ENCODE peak calls at places on chromosomes 11 and 22, in six cellular contexts. B is effector CD4-positive, alpha-beta T cell; R is astrocyte of the cerebellum; I is psoas muscle; S is iPS-NIHi11; K is AG09309. Y is an unnamed sample.

GRCh38 chr11:28981331-28981865 is 873.2 kb downstream of the METTL15 start:
- DNase-seq in B (no peak), K (no peak), R (no peak), S (no peak), I (no peak), Y (no peak)

GRCh38 chr11:63813035-63813562 is at the start of gene SPINDOC:
- DNase-seq in K (no peak), R (no peak), B (peak), S (peak), I (peak), Y (peak)

GRCh38 chr22:22042599-22043295 is 60.2 kb upstream of the TOP3B start:
- DNase-seq in I (no peak), R (no peak), B (no peak), K (no peak), S (no peak), Y (no peak)

GRCh38 chr22:43890901-43891331 is 897 bp downstream of the PNPLA5 start:
- DNase-seq in B (no peak), R (no peak), I (no peak), S (no peak), K (no peak), Y (no peak)

GRCh38 chr22:43006753-43007152 is 8.2 kb downstream of the PACSIN2 start:
- DNase-seq in I (no peak), K (no peak), B (no peak), S (no peak), R (no peak), Y (no peak)

GRCh38 chr11:64044730-64045386 is 9.1 kb downstream of the FLRT1 start:
- DNase-seq in B (no peak), I (no peak), S (no peak), R (no peak), K (no peak), Y (no peak)

GRCh38 chr11:124977006-124977405 is 23.0 kb downstream of the CCDC15 start:
- DNase-seq in B (no peak), S (no peak), I (no peak), K (no peak), R (no peak), Y (no peak)

GRCh38 chr11:77590194-77590591 is 440 bp downstream of the AQP11 start:
- DNase-seq in I (no peak), B (no peak), R (peak), K (no peak), S (peak), Y (peak)

GRCh38 chr11:61120865-61121831 is 18.9 kb downstream of the CD5 start:
- DNase-seq in R (no peak), B (peak), S (no peak), K (no peak), I (no peak), Y (no peak)

GRCh38 chr11:116124916-116125714 is 620.9 kb upstream of the CADM1 start:
- DNase-seq in I (no peak), B (no peak), K (no peak), S (no peak), R (no peak), Y (no peak)

Y was measured in Calu3.